ENCODE peak calls at places on chromosomes 13 and 19, in ten cellular contexts. One of them, this sample, is unnamed. For H3K4me1, the result is how much of the 10 kb centered on the place peaks cover.

GRCh38 chr13:38415233-38415632 is 65.6 kb downstream of the UFM1 start:
- DNase-seq in IMR-90: no peak
- DNase-seq in cardiac muscle cell: no peak
- DNase-seq in OCI-LY7: peak
- DNase-seq in neural progenitor cell: no peak
- DNase-seq in tibial artery: no peak
- DNase-seq in osteoblast: no peak
- DNase-seq in gastrocnemius medialis: no peak
- DNase-seq in A549: no peak
- DNase-seq in endodermal cell: no peak
- DNase-seq in this sample: no peak

GRCh38 chr19:43762814-43763213 is 8.1 kb upstream of the SMG9 start:
- DNase-seq in IMR-90: no peak
- DNase-seq in cardiac muscle cell: no peak
- DNase-seq in OCI-LY7: no peak
- DNase-seq in neural progenitor cell: no peak
- DNase-seq in tibial artery: no peak
- DNase-seq in osteoblast: no peak
- DNase-seq in gastrocnemius medialis: no peak
- DNase-seq in A549: no peak
- DNase-seq in endodermal cell: no peak
- DNase-seq in this sample: no peak

GRCh38 chr13:62168891-62169290 is 753.2 kb upstream of the PCDH20 start:
- DNase-seq in IMR-90: no peak
- DNase-seq in cardiac muscle cell: no peak
- DNase-seq in OCI-LY7: no peak
- DNase-seq in neural progenitor cell: no peak
- DNase-seq in tibial artery: no peak
- DNase-seq in osteoblast: no peak
- DNase-seq in gastrocnemius medialis: no peak
- DNase-seq in A549: no peak
- DNase-seq in endodermal cell: no peak
- DNase-seq in this sample: no peak

GRCh38 chr13:94859812-94860210 is 147.5 kb upstream of the SOX21 start:
- DNase-seq in IMR-90: no peak
- DNase-seq in cardiac muscle cell: no peak
- DNase-seq in OCI-LY7: no peak
- DNase-seq in neural progenitor cell: no peak
- DNase-seq in tibial artery: no peak
- DNase-seq in osteoblast: peak
- DNase-seq in gastrocnemius medialis: no peak
- DNase-seq in A549: no peak
- DNase-seq in endodermal cell: no peak
- DNase-seq in this sample: no peak

GRCh38 chr13:81745391-81745790 is 1404.5 kb upstream of the SPRY2 start:
- DNase-seq in IMR-90: no peak
- DNase-seq in cardiac muscle cell: no peak
- DNase-seq in OCI-LY7: no peak
- DNase-seq in neural progenitor cell: no peak
- DNase-seq in tibial artery: no peak
- DNase-seq in osteoblast: no peak
- DNase-seq in gastrocnemius medialis: no peak
- DNase-seq in A549: no peak
- DNase-seq in endodermal cell: no peak
- DNase-seq in this sample: no peak

GRCh38 chr13:111153977-111154332 is 38.8 kb downstream of the ARHGEF7 start:
- DNase-seq in IMR-90: no peak
- DNase-seq in cardiac muscle cell: no peak
- DNase-seq in OCI-LY7: peak
- DNase-seq in neural progenitor cell: no peak
- DNase-seq in tibial artery: peak
- DNase-seq in osteoblast: peak
- DNase-seq in gastrocnemius medialis: peak
- DNase-seq in A549: peak
- DNase-seq in endodermal cell: no peak
- DNase-seq in this sample: peak

GRCh38 chr19:13847033-13847899 is 29.7 kb upstream of the NANOS3 start:
- DNase-seq in IMR-90: peak
- DNase-seq in cardiac muscle cell: peak
- DNase-seq in OCI-LY7: peak
- DNase-seq in neural progenitor cell: peak
- DNase-seq in tibial artery: peak
- DNase-seq in osteoblast: peak
- DNase-seq in gastrocnemius medialis: peak
- DNase-seq in A549: no peak
- DNase-seq in endodermal cell: peak
- DNase-seq in this sample: peak

GRCh38 chr13:25881946-25882574 is 169.8 kb downstream of the SHISA2 start:
- DNase-seq in IMR-90: no peak
- DNase-seq in cardiac muscle cell: peak
- DNase-seq in OCI-LY7: no peak
- DNase-seq in neural progenitor cell: peak
- DNase-seq in tibial artery: no peak
- DNase-seq in osteoblast: no peak
- DNase-seq in gastrocnemius medialis: no peak
- DNase-seq in A549: no peak
- DNase-seq in endodermal cell: peak
- DNase-seq in this sample: no peak

GRCh38 chr13:93416943-93417342 is 190.3 kb downstream of the GPC6 start:
- DNase-seq in IMR-90: peak
- DNase-seq in cardiac muscle cell: no peak
- DNase-seq in OCI-LY7: no peak
- DNase-seq in neural progenitor cell: no peak
- DNase-seq in tibial artery: no peak
- DNase-seq in osteoblast: no peak
- DNase-seq in gastrocnemius medialis: no peak
- DNase-seq in A549: no peak
- DNase-seq in endodermal cell: no peak
- DNase-seq in this sample: no peak

GRCh38 chr19:55212447-55212846 is 3.1 kb upstream of the PTPRH start:
- DNase-seq in IMR-90: no peak
- DNase-seq in cardiac muscle cell: no peak
- DNase-seq in OCI-LY7: peak
- DNase-seq in neural progenitor cell: no peak
- DNase-seq in tibial artery: no peak
- DNase-seq in osteoblast: no peak
- DNase-seq in gastrocnemius medialis: no peak
- DNase-seq in A549: peak
- DNase-seq in endodermal cell: peak
- DNase-seq in this sample: no peak

GRCh38 chr19:38726761-38727301 is 17.4 kb downstream of the CAPN12 start:
- DNase-seq in IMR-90: no peak
- DNase-seq in cardiac muscle cell: no peak
- DNase-seq in OCI-LY7: no peak
- DNase-seq in neural progenitor cell: no peak
- DNase-seq in tibial artery: no peak
- DNase-seq in osteoblast: peak
- DNase-seq in gastrocnemius medialis: no peak
- DNase-seq in A549: no peak
- DNase-seq in endodermal cell: no peak
- DNase-seq in this sample: no peak

GRCh38 chr13:21690955-21691354 is 20.1 kb downstream of the FGF9 start:
- DNase-seq in IMR-90: no peak
- DNase-seq in cardiac muscle cell: no peak
- DNase-seq in OCI-LY7: no peak
- DNase-seq in neural progenitor cell: no peak
- DNase-seq in tibial artery: no peak
- DNase-seq in osteoblast: no peak
- DNase-seq in gastrocnemius medialis: no peak
- DNase-seq in A549: no peak
- DNase-seq in endodermal cell: no peak
- DNase-seq in this sample: no peak
- H3K27ac ChIP-seq in IMR-90: no peak
- H3K27ac ChIP-seq in cardiac muscle cell: no peak
- H3K27ac ChIP-seq in OCI-LY7: no peak
- H3K27ac ChIP-seq in neural progenitor cell: no peak
- H3K27ac ChIP-seq in tibial artery: no peak
- H3K27ac ChIP-seq in osteoblast: no peak
- H3K27ac ChIP-seq in gastrocnemius medialis: no peak
- H3K27ac ChIP-seq in A549: no peak
- H3K27ac ChIP-seq in endodermal cell: no peak
- H3K27ac ChIP-seq in this sample: no peak

GRCh38 chr19:49616945-49617344 is 23.0 kb downstream of the RRAS start:
- DNase-seq in IMR-90: no peak
- DNase-seq in cardiac muscle cell: no peak
- DNase-seq in OCI-LY7: no peak
- DNase-seq in neural progenitor cell: no peak
- DNase-seq in tibial artery: no peak
- DNase-seq in osteoblast: no peak
- DNase-seq in gastrocnemius medialis: no peak
- DNase-seq in A549: no peak
- DNase-seq in endodermal cell: no peak
- DNase-seq in this sample: no peak

GRCh38 chr19:49615861-49616260 is 24.1 kb downstream of the RRAS start:
- DNase-seq in IMR-90: no peak
- DNase-seq in cardiac muscle cell: no peak
- DNase-seq in OCI-LY7: no peak
- DNase-seq in neural progenitor cell: no peak
- DNase-seq in tibial artery: no peak
- DNase-seq in osteoblast: peak
- DNase-seq in gastrocnemius medialis: no peak
- DNase-seq in A549: no peak
- DNase-seq in endodermal cell: no peak
- DNase-seq in this sample: no peak

GRCh38 chr19:49613374-49613773 is 22.4 kb downstream of the PRR12 start:
- DNase-seq in IMR-90: no peak
- DNase-seq in cardiac muscle cell: no peak
- DNase-seq in OCI-LY7: no peak
- DNase-seq in neural progenitor cell: no peak
- DNase-seq in tibial artery: no peak
- DNase-seq in osteoblast: peak
- DNase-seq in gastrocnemius medialis: peak
- DNase-seq in A549: peak
- DNase-seq in endodermal cell: no peak
- DNase-seq in this sample: no peak

GRCh38 chr19:49616532-49616931 is 23.4 kb downstream of the RRAS start:
- DNase-seq in IMR-90: no peak
- DNase-seq in cardiac muscle cell: no peak
- DNase-seq in OCI-LY7: no peak
- DNase-seq in neural progenitor cell: no peak
- DNase-seq in tibial artery: no peak
- DNase-seq in osteoblast: no peak
- DNase-seq in gastrocnemius medialis: no peak
- DNase-seq in A549: no peak
- DNase-seq in endodermal cell: no peak
- DNase-seq in this sample: no peak

DNA sequence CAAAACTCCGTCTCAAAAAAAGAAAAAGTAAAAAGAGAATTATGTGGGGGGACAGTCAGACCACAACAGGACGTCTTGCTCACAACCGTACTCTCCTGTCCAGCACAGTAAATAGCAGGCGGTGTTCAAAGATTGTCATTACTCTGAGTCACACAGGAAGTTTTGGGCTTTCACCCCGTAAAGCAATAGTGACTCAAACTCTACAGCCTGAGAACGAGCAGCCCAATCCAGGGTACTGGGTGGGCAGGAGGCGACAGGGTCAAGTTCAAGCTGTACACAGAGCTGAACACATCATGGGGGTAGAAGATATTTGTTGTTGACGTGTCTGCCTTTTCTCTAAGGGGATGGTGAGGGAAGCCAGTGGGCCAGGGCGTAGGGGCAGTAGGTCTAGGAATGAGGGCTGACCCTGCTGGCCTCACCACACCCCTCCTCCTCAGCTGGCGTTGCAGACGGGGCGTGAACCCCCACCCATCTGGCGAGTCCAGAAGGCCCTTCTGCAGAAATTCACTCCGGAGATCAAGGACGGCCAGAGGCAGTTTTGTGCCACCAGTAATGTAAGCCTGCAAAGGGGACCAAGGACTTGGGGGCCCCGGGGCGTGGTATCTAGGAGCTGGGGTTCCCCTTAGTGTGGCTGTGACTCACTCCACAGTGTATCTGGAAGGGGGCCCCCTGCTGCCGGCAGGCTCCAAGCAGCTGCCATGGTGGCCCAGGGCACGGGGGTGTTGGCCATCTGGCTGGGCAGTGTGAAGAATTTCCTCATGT is 23.3 kb downstream of the PRR12 start:
- DNase-seq in IMR-90: peak
- DNase-seq in cardiac muscle cell: peak
- DNase-seq in OCI-LY7: no peak
- DNase-seq in neural progenitor cell: no peak
- DNase-seq in tibial artery: no peak
- DNase-seq in osteoblast: peak
- DNase-seq in gastrocnemius medialis: no peak
- DNase-seq in A549: peak
- DNase-seq in endodermal cell: no peak
- DNase-seq in this sample: no peak
- TF ChIP-seq CTCF in IMR-90: peak
- TF ChIP-seq CTCF in cardiac muscle cell: peak
- TF ChIP-seq CTCF in OCI-LY7: no peak
- TF ChIP-seq CTCF in neural progenitor cell: no peak
- TF ChIP-seq CTCF in tibial artery: no peak
- TF ChIP-seq CTCF in osteoblast: peak
- TF ChIP-seq CTCF in gastrocnemius medialis: no peak
- TF ChIP-seq CTCF in A549: peak
- TF ChIP-seq CTCF in endodermal cell: no peak
- TF ChIP-seq CTCF in this sample: no peak

DNA sequence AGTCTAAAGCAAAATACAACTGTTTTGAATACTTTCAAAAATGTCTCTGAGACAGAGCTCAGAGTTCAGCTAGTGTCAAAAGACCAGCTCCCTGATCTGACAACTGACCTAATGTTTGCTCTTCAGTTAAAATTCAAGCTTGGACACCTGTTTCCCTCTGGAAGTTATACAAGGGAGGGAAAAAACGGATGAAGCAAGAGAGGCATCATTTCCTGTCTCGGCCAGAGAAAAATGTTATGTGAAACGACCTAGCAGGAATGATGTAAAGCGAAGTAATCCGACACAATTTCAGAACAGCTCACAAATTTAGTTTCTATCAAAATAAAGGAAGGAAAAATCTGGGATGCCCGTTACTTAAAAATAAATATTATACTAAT is 59.4 kb downstream of the ZAR1L start:
- DNase-seq in IMR-90: peak
- DNase-seq in cardiac muscle cell: peak
- DNase-seq in OCI-LY7: no peak
- DNase-seq in neural progenitor cell: no peak
- DNase-seq in tibial artery: no peak
- DNase-seq in osteoblast: no peak
- DNase-seq in gastrocnemius medialis: no peak
- DNase-seq in A549: no peak
- DNase-seq in endodermal cell: no peak
- DNase-seq in this sample: no peak
- H3K4me1 ChIP-seq in IMR-90: under half
- H3K4me1 ChIP-seq in cardiac muscle cell: under half
- H3K4me1 ChIP-seq in OCI-LY7: under half
- H3K4me1 ChIP-seq in neural progenitor cell: under half
- H3K4me1 ChIP-seq in tibial artery: under half
- H3K4me1 ChIP-seq in osteoblast: under half
- H3K4me1 ChIP-seq in gastrocnemius medialis: under half
- H3K4me1 ChIP-seq in A549: under half
- H3K4me1 ChIP-seq in endodermal cell: under half
- H3K4me1 ChIP-seq in this sample: under half

DNA sequence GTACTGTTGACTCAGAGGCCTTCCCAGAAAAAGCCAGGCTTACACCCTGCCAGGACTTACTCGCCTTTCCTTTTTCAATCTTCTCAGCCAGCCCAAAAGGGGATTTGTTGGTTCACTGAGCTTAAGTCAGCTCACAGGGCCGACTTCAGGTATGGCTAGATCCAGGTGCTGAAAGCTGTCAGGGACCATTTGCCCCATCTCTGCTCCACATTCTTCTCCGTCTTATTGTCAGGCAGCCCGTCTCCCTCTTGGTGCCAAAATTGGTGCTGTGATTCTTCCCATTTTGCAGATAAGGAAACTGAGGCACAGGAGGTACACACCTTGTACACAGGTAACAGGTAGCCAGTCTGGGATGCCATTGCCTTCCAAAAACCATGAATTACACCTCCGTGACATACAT is 2.4 kb downstream of the C19orf38 start:
- DNase-seq in IMR-90: no peak
- DNase-seq in cardiac muscle cell: no peak
- DNase-seq in OCI-LY7: no peak
- DNase-seq in neural progenitor cell: no peak
- DNase-seq in tibial artery: no peak
- DNase-seq in osteoblast: no peak
- DNase-seq in gastrocnemius medialis: no peak
- DNase-seq in A549: no peak
- DNase-seq in endodermal cell: no peak
- DNase-seq in this sample: no peak
- H3K27ac ChIP-seq in IMR-90: no peak
- H3K27ac ChIP-seq in cardiac muscle cell: no peak
- H3K27ac ChIP-seq in OCI-LY7: no peak
- H3K27ac ChIP-seq in neural progenitor cell: no peak
- H3K27ac ChIP-seq in tibial artery: no peak
- H3K27ac ChIP-seq in osteoblast: no peak
- H3K27ac ChIP-seq in gastrocnemius medialis: no peak
- H3K27ac ChIP-seq in A549: no peak
- H3K27ac ChIP-seq in endodermal cell: no peak
- H3K27ac ChIP-seq in this sample: no peak

This sample was measured in right atrium auricular region.